ENCODE peak calls at places on chromosome 13, in four cellular contexts. One of them, this sample, is unnamed.

GRCh38 chr13:113576597-113576996 is 8.0 kb upstream of the TFDP1 start:
- DNase-seq in PC-9: no peak
- DNase-seq in AG08395: no peak
- DNase-seq in RCC 7860: no peak
- DNase-seq in this sample: no peak

GRCh38 chr13:63773476-63773875 is 2357.8 kb upstream of the PCDH20 start:
- DNase-seq in PC-9: no peak
- DNase-seq in AG08395: no peak
- DNase-seq in RCC 7860: no peak
- DNase-seq in this sample: no peak

GRCh38 chr13:70473912-70474311 is 365.7 kb upstream of the KLHL1 start:
- DNase-seq in PC-9: no peak
- DNase-seq in AG08395: no peak
- DNase-seq in RCC 7860: no peak
- DNase-seq in this sample: no peak

GRCh38 chr13:66329988-66330429 is 900.1 kb downstream of the PCDH9 start:
- DNase-seq in PC-9: no peak
- DNase-seq in AG08395: no peak
- DNase-seq in RCC 7860: no peak
- DNase-seq in this sample: no peak

GRCh38 chr13:41916173-41916954 is 44.5 kb downstream of the VWA8 start:
- DNase-seq in PC-9: no peak
- DNase-seq in AG08395: peak; percentile 65
- DNase-seq in RCC 7860: peak; percentile 40
- DNase-seq in this sample: peak; percentile 62

GRCh38 chr13:75643693-75644092 is 7.6 kb downstream of the LMO7 start:
- DNase-seq in PC-9: no peak
- DNase-seq in AG08395: no peak
- DNase-seq in RCC 7860: no peak
- DNase-seq in this sample: no peak

GRCh38 chr13:113638806-113639205 is 19.2 kb downstream of the ATP4B start:
- DNase-seq in PC-9: no peak
- DNase-seq in AG08395: no peak
- DNase-seq in RCC 7860: no peak
- DNase-seq in this sample: no peak

GRCh38 chr13:29730253-29730652 is 120.2 kb downstream of the UBL3 start:
- DNase-seq in PC-9: no peak
- DNase-seq in AG08395: no peak
- DNase-seq in RCC 7860: no peak
- DNase-seq in this sample: no peak

GRCh38 chr13:94251801-94252200 is 227.7 kb downstream of the DCT start:
- DNase-seq in PC-9: no peak
- DNase-seq in AG08395: peak; percentile 58
- DNase-seq in RCC 7860: peak; percentile 39
- DNase-seq in this sample: no peak

GRCh38 chr13:113115363-113116205 is 7.0 kb upstream of the F10 start:
- DNase-seq in PC-9: no peak
- DNase-seq in AG08395: no peak
- DNase-seq in RCC 7860: no peak
- DNase-seq in this sample: no peak

GRCh38 chr13:36108342-36108741 is 22.8 kb downstream of the DCLK1 start:
- DNase-seq in PC-9: no peak
- DNase-seq in AG08395: no peak
- DNase-seq in RCC 7860: no peak
- DNase-seq in this sample: no peak

GRCh38 chr13:94713556-94714182 is 1.3 kb upstream of the SOX21 start:
- DNase-seq in PC-9: no peak
- DNase-seq in AG08395: no peak
- DNase-seq in RCC 7860: no peak
- DNase-seq in this sample: no peak

GRCh38 chr13:44155422-44156293 is 218.0 kb upstream of the SERP2 start:
- DNase-seq in PC-9: no peak
- DNase-seq in AG08395: peak; percentile 58
- DNase-seq in RCC 7860: no peak
- DNase-seq in this sample: no peak

GRCh38 chr13:83286737-83287136 is 595.5 kb downstream of the SLITRK1 start:
- DNase-seq in PC-9: no peak
- DNase-seq in AG08395: no peak
- DNase-seq in RCC 7860: no peak
- DNase-seq in this sample: no peak

GRCh38 chr13:49936943-49937273 is 768 bp upstream of the SPRYD7 start:
- DNase-seq in PC-9: no peak
- DNase-seq in AG08395: no peak
- DNase-seq in RCC 7860: no peak
- DNase-seq in this sample: no peak

GRCh38 chr13:46469064-46469463 is 82.0 kb upstream of the RUBCNL start:
- DNase-seq in PC-9: no peak
- DNase-seq in AG08395: peak; percentile 38
- DNase-seq in RCC 7860: no peak
- DNase-seq in this sample: no peak

GRCh38 chr13:51456510-51456909 is 3.7 kb upstream of the INTS6 start:
- DNase-seq in PC-9: no peak
- DNase-seq in AG08395: no peak
- DNase-seq in RCC 7860: no peak
- DNase-seq in this sample: no peak

GRCh38 chr13:113544896-113545295 is 39.7 kb upstream of the TFDP1 start:
- DNase-seq in PC-9: no peak
- DNase-seq in AG08395: no peak
- DNase-seq in RCC 7860: no peak
- DNase-seq in this sample: no peak

GRCh38 chr13:98026457-98026857 is 73.0 kb downstream of the IPO5 start:
- DNase-seq in PC-9: no peak
- DNase-seq in AG08395: no peak
- DNase-seq in RCC 7860: no peak
- DNase-seq in this sample: no peak

GRCh38 chr13:101779147-101779546 is 326.7 kb downstream of the ITGBL1 start:
- DNase-seq in PC-9: no peak
- DNase-seq in AG08395: no peak
- DNase-seq in RCC 7860: no peak
- DNase-seq in this sample: no peak

GRCh38 chr13:40668335-40668734 is 1.9 kb upstream of the FOXO1 start:
- DNase-seq in PC-9: no peak
- DNase-seq in AG08395: no peak
- DNase-seq in RCC 7860: no peak
- DNase-seq in this sample: no peak

GRCh38 chr13:95547531-95548167 is 4.9 kb upstream of the CLDN10 start:
- DNase-seq in PC-9: no peak
- DNase-seq in AG08395: no peak
- DNase-seq in RCC 7860: no peak
- DNase-seq in this sample: no peak

GRCh38 chr13:114311908-114312307 is 2.4 kb upstream of the CHAMP1 start:
- DNase-seq in PC-9: no peak
- DNase-seq in AG08395: no peak
- DNase-seq in RCC 7860: no peak
- DNase-seq in this sample: no peak

GRCh38 chr13:99191336-99191899 is 9.2 kb upstream of the UBAC2 start:
- DNase-seq in PC-9: no peak
- DNase-seq in AG08395: no peak
- DNase-seq in RCC 7860: no peak
- DNase-seq in this sample: no peak

GRCh38 chr13:47168086-47168485 is 271.2 kb upstream of the HTR2A start:
- DNase-seq in PC-9: no peak
- DNase-seq in AG08395: no peak
- DNase-seq in RCC 7860: no peak
- DNase-seq in this sample: no peak

GRCh38 chr13:40460116-40460515 is 206.3 kb downstream of the FOXO1 start:
- DNase-seq in PC-9: no peak
- DNase-seq in AG08395: no peak
- DNase-seq in RCC 7860: no peak
- DNase-seq in this sample: no peak

GRCh38 chr13:49625392-49626137 is 2.7 kb upstream of the ARL11 start:
- DNase-seq in PC-9: peak; percentile 70
- DNase-seq in AG08395: peak; percentile 13
- DNase-seq in RCC 7860: peak; percentile 8
- DNase-seq in this sample: no peak

GRCh38 chr13:107838592-107839161 is 376.7 kb downstream of the LIG4 start:
- DNase-seq in PC-9: no peak
- DNase-seq in AG08395: no peak
- DNase-seq in RCC 7860: no peak
- DNase-seq in this sample: no peak

GRCh38 chr13:77820431-77821149 is 98.0 kb downstream of the EDNRB start:
- DNase-seq in PC-9: no peak
- DNase-seq in AG08395: no peak
- DNase-seq in RCC 7860: no peak
- DNase-seq in this sample: no peak

GRCh38 chr13:102596147-102597028 is at the start of gene TPP2:
- DNase-seq in PC-9: peak; percentile 96
- DNase-seq in AG08395: peak; percentile 100
- DNase-seq in RCC 7860: peak; percentile 92
- DNase-seq in this sample: peak; percentile 84

GRCh38 chr13:20165417-20166257 is 4.8 kb upstream of the GJA3 start:
- DNase-seq in PC-9: peak; percentile 37
- DNase-seq in AG08395: no peak
- DNase-seq in RCC 7860: no peak
- DNase-seq in this sample: no peak

This sample was measured in glomerular endothelial cell.